ENCODE peak calls at places on chromosomes 2 and 18, in nine cellular contexts. K is NCI-H2081, Z is fibroblast of mammary gland, Q is NT2/D1, H is mesendoderm, X is EL, Y is iPS DF 19.7, M is NCI-H446, I is psoas muscle. W is an unnamed sample.
A peak's percentile ranks its signal among the peaks of the same experiment; 100 is the strongest.

GRCh38 chr18:2978626-2979025 is 34.3 kb downstream of the LPIN2 start:
- DNase-seq in K (no peak), Z (peak; percentile 97), Q (no peak), H (no peak), X (peak; percentile 89), Y (no peak), M (no peak), I (no peak), W (peak; percentile 76)

GRCh38 chr2:9300829-9301453 is 94.3 kb downstream of the ASAP2 start:
- DNase-seq in K (no peak), Z (no peak), Q (no peak), H (no peak), X (no peak), Y (no peak), M (no peak), I (no peak), W (no peak)

GRCh38 chr18:77635441-77635840 is 385.8 kb downstream of the GALR1 start:
- DNase-seq in K (no peak), Z (peak; percentile 69), Q (no peak), H (no peak), X (no peak), Y (no peak), M (peak; percentile 66), I (peak; percentile 37), W (peak; percentile 34)

GRCh38 chr2:201203916-201204654 is 21.1 kb downstream of the CASP10 start:
- DNase-seq in K (no peak), Z (peak; percentile 64), Q (no peak), H (no peak), X (peak; percentile 26), Y (no peak), M (no peak), I (no peak), W (no peak)

GRCh38 chr2:88481937-88482336 is 29.4 kb upstream of the FOXI3 start:
- DNase-seq in K (peak; percentile 61), Z (peak; percentile 15), Q (no peak), H (peak; percentile 74), X (peak; percentile 45), Y (no peak), M (no peak), I (no peak), W (no peak)

GRCh38 chr2:121044412-121044811 is 240.6 kb downstream of the TFCP2L1 start:
- DNase-seq in K (no peak), Z (no peak), Q (no peak), H (peak; percentile 34), X (no peak), Y (no peak), M (peak; percentile 6), I (no peak), W (peak; percentile 63)

GRCh38 chr2:207600211-207600610 is 25.0 kb downstream of the METTL21A start:
- DNase-seq in K (no peak), Z (no peak), Q (no peak), H (no peak), X (peak; percentile 22), Y (no peak), M (no peak), I (no peak), W (no peak)

GRCh38 chr2:8433390-8433789 is 248.5 kb upstream of the ID2 start:
- DNase-seq in K (no peak), Z (no peak), Q (no peak), H (peak; percentile 37), X (no peak), Y (no peak), M (no peak), I (no peak), W (no peak)

GRCh38 chr18:42413870-42414269 is 458.8 kb downstream of the PIK3C3 start:
- DNase-seq in K (no peak), Z (peak; percentile 55), Q (no peak), H (no peak), X (no peak), Y (no peak), M (peak; percentile 35), I (no peak), W (no peak)

GRCh38 chr2:106062627-106063026 is 131.5 kb downstream of the UXS1 start:
- DNase-seq in K (no peak), Z (peak; percentile 41), Q (no peak), H (no peak), X (no peak), Y (no peak), M (no peak), I (no peak), W (peak; percentile 74)

GRCh38 chr2:173205375-173205774 is 129.7 kb downstream of the MAP3K20 start:
- DNase-seq in K (no peak), Z (peak; percentile 96), Q (no peak), H (no peak), X (no peak), Y (no peak), M (peak; percentile 76), I (peak; percentile 78), W (peak; percentile 95)

GRCh38 chr2:203328735-203329549 is 748 bp downstream of the ABI2 start:
- DNase-seq in K (peak; percentile 38), Z (peak; percentile 35), Q (no peak), H (peak; percentile 43), X (peak; percentile 63), Y (no peak), M (peak; percentile 26), I (peak; percentile 43), W (peak; percentile 72)

GRCh38 chr18:6557470-6558245 is 142.9 kb upstream of the L3MBTL4 start:
- DNase-seq in K (no peak), Z (peak; percentile 49), Q (peak; percentile 32), H (no peak), X (no peak), Y (no peak), M (no peak), I (peak; percentile 33), W (peak; percentile 28)

GRCh38 chr2:127108090-127108523 is 1.2 kb upstream of the BIN1 start:
- DNase-seq in K (no peak), Z (no peak), Q (no peak), H (no peak), X (no peak), Y (no peak), M (no peak), I (no peak), W (no peak)

GRCh38 chr2:180291060-180291459 is 284.0 kb upstream of the CWC22 start:
- DNase-seq in K (no peak), Z (peak; percentile 90), Q (no peak), H (no peak), X (peak; percentile 74), Y (no peak), M (peak; percentile 52), I (no peak), W (no peak)

GRCh38 chr18:78602430-78602829 is 377.2 kb upstream of the SALL3 start:
- DNase-seq in K (no peak), Z (no peak), Q (no peak), H (no peak), X (no peak), Y (no peak), M (no peak), I (no peak), W (no peak)

GRCh38 chr18:24089059-24089458 is 49.8 kb upstream of the CABYR start:
- DNase-seq in K (peak; percentile 10), Z (no peak), Q (no peak), H (no peak), X (no peak), Y (no peak), M (no peak), I (no peak), W (no peak)

GRCh38 chr18:46915800-46916550 is 1.3 kb downstream of the PIAS2 start:
- DNase-seq in K (peak; percentile 23), Z (no peak), Q (no peak), H (no peak), X (peak; percentile 12), Y (no peak), M (no peak), I (no peak), W (no peak)

GRCh38 chr2:235960011-235960715 is 208.0 kb downstream of the GBX2 start:
- DNase-seq in K (no peak), Z (no peak), Q (no peak), H (no peak), X (no peak), Y (no peak), M (no peak), I (no peak), W (no peak)

GRCh38 chr2:217964658-217965161 is 38.1 kb downstream of the TNS1 start:
- DNase-seq in K (no peak), Z (no peak), Q (no peak), H (peak; percentile 51), X (no peak), Y (no peak), M (no peak), I (no peak), W (peak; percentile 20)

GRCh38 chr2:75960134-75961009 is 249.7 kb upstream of the GCFC2 start:
- DNase-seq in K (no peak), Z (no peak), Q (no peak), H (peak; percentile 69), X (no peak), Y (no peak), M (no peak), I (no peak), W (no peak)

GRCh38 chr2:179981085-179981484 is 26.0 kb downstream of the CWC22 start:
- DNase-seq in K (peak; percentile 87), Z (peak; percentile 38), Q (no peak), H (no peak), X (peak; percentile 51), Y (no peak), M (no peak), I (no peak), W (no peak)

GRCh38 chr18:55452123-55452611 is 135.8 kb downstream of the TCF4 start:
- DNase-seq in K (peak; percentile 56), Z (peak; percentile 60), Q (no peak), H (no peak), X (no peak), Y (no peak), M (peak; percentile 77), I (no peak), W (no peak)

GRCh38 chr2:1600191-1601063 is 143.9 kb downstream of the PXDN start:
- DNase-seq in K (no peak), Z (peak; percentile 55), Q (no peak), H (no peak), X (peak; percentile 36), Y (no peak), M (no peak), I (no peak), W (no peak)

GRCh38 chr18:73549236-73549635 is 598.4 kb downstream of the FBXO15 start:
- DNase-seq in K (peak; percentile 48), Z (peak; percentile 28), Q (no peak), H (no peak), X (no peak), Y (no peak), M (peak; percentile 80), I (no peak), W (no peak)

GRCh38 chr18:79345366-79345765 is 50.4 kb upstream of the NFATC1 start:
- DNase-seq in K (no peak), Z (no peak), Q (no peak), H (no peak), X (no peak), Y (no peak), M (no peak), I (no peak), W (no peak)

GRCh38 chr2:235746257-235746934 is 252.6 kb downstream of the AGAP1 start:
- DNase-seq in K (peak; percentile 78), Z (peak; percentile 88), Q (peak; percentile 74), H (peak; percentile 90), X (peak; percentile 80), Y (peak; percentile 63), M (peak; percentile 75), I (peak; percentile 48), W (no peak)

GRCh38 chr2:240785424-240786335 is 34.3 kb downstream of the KIF1A start:
- DNase-seq in K (no peak), Z (no peak), Q (no peak), H (no peak), X (no peak), Y (no peak), M (no peak), I (peak; percentile 9), W (no peak)

GRCh38 chr2:180033993-180034894 is 27.1 kb upstream of the CWC22 start:
- DNase-seq in K (peak; percentile 71), Z (peak; percentile 62), Q (peak; percentile 50), H (peak; percentile 70), X (peak; percentile 16), Y (peak; percentile 63), M (peak; percentile 47), I (no peak), W (no peak)

GRCh38 chr2:130797493-130798435 is 39.0 kb upstream of the ARHGEF4 start:
- DNase-seq in K (peak; percentile 81), Z (peak; percentile 71), Q (peak; percentile 80), H (peak; percentile 92), X (peak; percentile 87), Y (no peak), M (peak; percentile 89), I (peak; percentile 92), W (peak; percentile 82)

GRCh38 chr18:53509886-53510285 is 714.6 kb downstream of the MBD2 start:
- DNase-seq in K (no peak), Z (no peak), Q (no peak), H (no peak), X (no peak), Y (no peak), M (no peak), I (no peak), W (no peak)